ENCODE peak calls at places on chromosomes 5 and 9, in eight cellular contexts. One of them, this sample, is unnamed. For H3K9me3, the result is how much of the 10 kb centered on the place peaks cover.

GRCh38 chr9:6449645-6450044 is 36.6 kb downstream of the UHRF2 start:
- DNase-seq in left ventricle myocardium inferior: no peak
- DNase-seq in iPS DF 6.9: no peak
- DNase-seq in kidney: no peak
- DNase-seq in cardiac muscle cell: peak
- DNase-seq in CD8-positive, alpha-beta memory T cell: no peak
- DNase-seq in breast epithelium: no peak
- DNase-seq in PC-3: no peak
- DNase-seq in this sample: no peak

GRCh38 chr5:6480133-6481051 is 31.7 kb downstream of the UBE2QL1 start:
- DNase-seq in left ventricle myocardium inferior: no peak
- DNase-seq in iPS DF 6.9: no peak
- DNase-seq in kidney: no peak
- DNase-seq in cardiac muscle cell: no peak
- DNase-seq in CD8-positive, alpha-beta memory T cell: no peak
- DNase-seq in breast epithelium: no peak
- DNase-seq in PC-3: peak
- DNase-seq in this sample: no peak

GRCh38 chr9:133518193-133518592 is 6.6 kb downstream of the MYMK start:
- DNase-seq in left ventricle myocardium inferior: no peak
- DNase-seq in iPS DF 6.9: no peak
- DNase-seq in kidney: no peak
- DNase-seq in cardiac muscle cell: no peak
- DNase-seq in CD8-positive, alpha-beta memory T cell: no peak
- DNase-seq in breast epithelium: no peak
- DNase-seq in PC-3: no peak
- DNase-seq in this sample: no peak

GRCh38 chr9:78028926-78029325 is 2.7 kb downstream of the GNAQ start:
- DNase-seq in left ventricle myocardium inferior: no peak
- DNase-seq in iPS DF 6.9: no peak
- DNase-seq in kidney: no peak
- DNase-seq in cardiac muscle cell: no peak
- DNase-seq in CD8-positive, alpha-beta memory T cell: no peak
- DNase-seq in breast epithelium: no peak
- DNase-seq in PC-3: no peak
- DNase-seq in this sample: no peak

GRCh38 chr5:149948988-149949387 is 4.4 kb upstream of the PDE6A start:
- DNase-seq in left ventricle myocardium inferior: no peak
- DNase-seq in iPS DF 6.9: no peak
- DNase-seq in kidney: no peak
- DNase-seq in cardiac muscle cell: no peak
- DNase-seq in CD8-positive, alpha-beta memory T cell: no peak
- DNase-seq in breast epithelium: no peak
- DNase-seq in PC-3: no peak
- DNase-seq in this sample: no peak

GRCh38 chr9:88874391-88874790 is 116.9 kb upstream of the S1PR3 start:
- DNase-seq in left ventricle myocardium inferior: no peak
- DNase-seq in iPS DF 6.9: no peak
- DNase-seq in kidney: no peak
- DNase-seq in cardiac muscle cell: peak
- DNase-seq in CD8-positive, alpha-beta memory T cell: no peak
- DNase-seq in breast epithelium: no peak
- DNase-seq in PC-3: peak
- DNase-seq in this sample: no peak

GRCh38 chr5:115857621-115858349 is 16.1 kb downstream of the AP3S1 start:
- DNase-seq in left ventricle myocardium inferior: no peak
- DNase-seq in iPS DF 6.9: no peak
- DNase-seq in kidney: no peak
- DNase-seq in cardiac muscle cell: no peak
- DNase-seq in CD8-positive, alpha-beta memory T cell: no peak
- DNase-seq in breast epithelium: no peak
- DNase-seq in PC-3: peak
- DNase-seq in this sample: no peak

GRCh38 chr9:21017092-21017491 is 14.3 kb downstream of the HACD4 start:
- DNase-seq in left ventricle myocardium inferior: no peak
- DNase-seq in iPS DF 6.9: no peak
- DNase-seq in kidney: no peak
- DNase-seq in cardiac muscle cell: no peak
- DNase-seq in CD8-positive, alpha-beta memory T cell: no peak
- DNase-seq in breast epithelium: no peak
- DNase-seq in PC-3: peak
- DNase-seq in this sample: no peak

GRCh38 chr5:134784946-134785620 is 26.5 kb downstream of the DDX46 start:
- DNase-seq in left ventricle myocardium inferior: no peak
- DNase-seq in iPS DF 6.9: no peak
- DNase-seq in kidney: no peak
- DNase-seq in cardiac muscle cell: no peak
- DNase-seq in CD8-positive, alpha-beta memory T cell: no peak
- DNase-seq in breast epithelium: no peak
- DNase-seq in PC-3: no peak
- DNase-seq in this sample: no peak

GRCh38 chr5:119070578-119070827 is 384 bp upstream of the DMXL1 start:
- DNase-seq in left ventricle myocardium inferior: peak
- DNase-seq in iPS DF 6.9: no peak
- DNase-seq in kidney: peak
- DNase-seq in cardiac muscle cell: peak
- DNase-seq in CD8-positive, alpha-beta memory T cell: no peak
- DNase-seq in breast epithelium: peak
- DNase-seq in PC-3: no peak
- DNase-seq in this sample: peak

GRCh38 chr5:133398646-133399081 is 213.7 kb downstream of the FSTL4 start:
- DNase-seq in left ventricle myocardium inferior: no peak
- DNase-seq in iPS DF 6.9: no peak
- DNase-seq in kidney: no peak
- DNase-seq in cardiac muscle cell: no peak
- DNase-seq in CD8-positive, alpha-beta memory T cell: no peak
- DNase-seq in breast epithelium: no peak
- DNase-seq in PC-3: no peak
- DNase-seq in this sample: no peak

GRCh38 chr5:38607396-38607795 is 51.0 kb upstream of the LIFR start:
- DNase-seq in left ventricle myocardium inferior: no peak
- DNase-seq in iPS DF 6.9: no peak
- DNase-seq in kidney: no peak
- DNase-seq in cardiac muscle cell: no peak
- DNase-seq in CD8-positive, alpha-beta memory T cell: no peak
- DNase-seq in breast epithelium: no peak
- DNase-seq in PC-3: peak
- DNase-seq in this sample: no peak

GRCh38 chr5:13249854-13250253 is 694.6 kb downstream of the DNAH5 start:
- DNase-seq in left ventricle myocardium inferior: no peak
- DNase-seq in iPS DF 6.9: no peak
- DNase-seq in kidney: no peak
- DNase-seq in cardiac muscle cell: no peak
- DNase-seq in CD8-positive, alpha-beta memory T cell: no peak
- DNase-seq in breast epithelium: no peak
- DNase-seq in PC-3: peak
- DNase-seq in this sample: no peak

GRCh38 chr9:124128568-124128967 is 117.0 kb downstream of the LHX2 start:
- DNase-seq in left ventricle myocardium inferior: no peak
- DNase-seq in iPS DF 6.9: no peak
- DNase-seq in kidney: no peak
- DNase-seq in cardiac muscle cell: no peak
- DNase-seq in CD8-positive, alpha-beta memory T cell: no peak
- DNase-seq in breast epithelium: no peak
- DNase-seq in PC-3: peak
- DNase-seq in this sample: no peak

GRCh38 chr5:146081685-146082084 is 23.7 kb downstream of the PLAC8L1 start:
- DNase-seq in left ventricle myocardium inferior: no peak
- DNase-seq in iPS DF 6.9: no peak
- DNase-seq in kidney: no peak
- DNase-seq in cardiac muscle cell: no peak
- DNase-seq in CD8-positive, alpha-beta memory T cell: no peak
- DNase-seq in breast epithelium: no peak
- DNase-seq in PC-3: no peak
- DNase-seq in this sample: no peak

GRCh38 chr5:2688586-2688985 is 62.9 kb downstream of the IRX2 start:
- DNase-seq in left ventricle myocardium inferior: no peak
- DNase-seq in iPS DF 6.9: no peak
- DNase-seq in kidney: no peak
- DNase-seq in cardiac muscle cell: no peak
- DNase-seq in CD8-positive, alpha-beta memory T cell: no peak
- DNase-seq in breast epithelium: no peak
- DNase-seq in PC-3: no peak
- DNase-seq in this sample: no peak

GRCh38 chr5:2686725-2687124 is 64.8 kb downstream of the IRX2 start:
- DNase-seq in left ventricle myocardium inferior: no peak
- DNase-seq in iPS DF 6.9: no peak
- DNase-seq in kidney: no peak
- DNase-seq in cardiac muscle cell: no peak
- DNase-seq in CD8-positive, alpha-beta memory T cell: no peak
- DNase-seq in breast epithelium: no peak
- DNase-seq in PC-3: no peak
- DNase-seq in this sample: no peak

GRCh38 chr5:2691530-2691929 is 59.9 kb downstream of the IRX2 start:
- DNase-seq in left ventricle myocardium inferior: no peak
- DNase-seq in iPS DF 6.9: no peak
- DNase-seq in kidney: no peak
- DNase-seq in cardiac muscle cell: no peak
- DNase-seq in CD8-positive, alpha-beta memory T cell: no peak
- DNase-seq in breast epithelium: no peak
- DNase-seq in PC-3: no peak
- DNase-seq in this sample: no peak

GRCh38 chr5:2687746-2688145 is 63.7 kb downstream of the IRX2 start:
- DNase-seq in left ventricle myocardium inferior: no peak
- DNase-seq in iPS DF 6.9: no peak
- DNase-seq in kidney: no peak
- DNase-seq in cardiac muscle cell: no peak
- DNase-seq in CD8-positive, alpha-beta memory T cell: no peak
- DNase-seq in breast epithelium: no peak
- DNase-seq in PC-3: no peak
- DNase-seq in this sample: no peak

DNA sequence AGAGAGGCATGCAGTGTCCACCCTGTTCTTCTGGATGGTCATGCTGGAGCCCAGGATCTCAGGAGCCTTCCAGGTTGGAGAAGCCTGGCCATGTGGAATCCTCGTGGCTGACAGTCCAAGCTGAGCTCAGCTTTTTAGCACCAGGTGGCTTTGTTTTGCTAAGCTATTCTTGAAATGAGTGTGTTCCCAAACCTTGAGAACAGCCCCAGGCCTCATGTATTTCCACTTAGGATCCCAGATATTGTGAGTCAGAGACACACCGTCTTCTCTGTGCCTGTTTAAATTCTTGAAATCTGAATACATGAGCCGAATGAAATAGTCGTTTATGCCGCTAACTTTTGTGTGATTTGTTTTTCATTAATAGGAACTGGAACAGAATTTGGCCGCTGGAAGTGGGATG is 61.2 kb downstream of the IRX2 start:
- DNase-seq in left ventricle myocardium inferior: no peak
- DNase-seq in iPS DF 6.9: no peak
- DNase-seq in kidney: no peak
- DNase-seq in cardiac muscle cell: no peak
- DNase-seq in CD8-positive, alpha-beta memory T cell: no peak
- DNase-seq in breast epithelium: no peak
- DNase-seq in PC-3: no peak
- DNase-seq in this sample: no peak
- H3K9me3 ChIP-seq in left ventricle myocardium inferior: under half
- H3K9me3 ChIP-seq in iPS DF 6.9: under half
- H3K9me3 ChIP-seq in kidney: under half
- H3K9me3 ChIP-seq in cardiac muscle cell: under half
- H3K9me3 ChIP-seq in CD8-positive, alpha-beta memory T cell: under half
- H3K9me3 ChIP-seq in breast epithelium: under half
- H3K9me3 ChIP-seq in PC-3: under half
- H3K9me3 ChIP-seq in this sample: under half

GRCh38 chr5:141236516-141237313 is 8.5 kb upstream of the PCDHB15 start:
- DNase-seq in left ventricle myocardium inferior: no peak
- DNase-seq in iPS DF 6.9: no peak
- DNase-seq in kidney: no peak
- DNase-seq in cardiac muscle cell: no peak
- DNase-seq in CD8-positive, alpha-beta memory T cell: no peak
- DNase-seq in breast epithelium: no peak
- DNase-seq in PC-3: no peak
- DNase-seq in this sample: no peak

GRCh38 chr5:141245250-141245717 is at the start of gene PCDHB15:
- DNase-seq in left ventricle myocardium inferior: peak
- DNase-seq in iPS DF 6.9: no peak
- DNase-seq in kidney: no peak
- DNase-seq in cardiac muscle cell: peak
- DNase-seq in CD8-positive, alpha-beta memory T cell: no peak
- DNase-seq in breast epithelium: no peak
- DNase-seq in PC-3: no peak
- DNase-seq in this sample: no peak

GRCh38 chr5:141241496-141241895 is 3.7 kb upstream of the PCDHB15 start:
- DNase-seq in left ventricle myocardium inferior: no peak
- DNase-seq in iPS DF 6.9: no peak
- DNase-seq in kidney: no peak
- DNase-seq in cardiac muscle cell: no peak
- DNase-seq in CD8-positive, alpha-beta memory T cell: no peak
- DNase-seq in breast epithelium: no peak
- DNase-seq in PC-3: no peak
- DNase-seq in this sample: no peak
- H3K9me3 ChIP-seq in left ventricle myocardium inferior: half or more
- H3K9me3 ChIP-seq in iPS DF 6.9: under half
- H3K9me3 ChIP-seq in kidney: half or more
- H3K9me3 ChIP-seq in cardiac muscle cell: under half
- H3K9me3 ChIP-seq in CD8-positive, alpha-beta memory T cell: under half
- H3K9me3 ChIP-seq in breast epithelium: half or more
- H3K9me3 ChIP-seq in PC-3: under half
- H3K9me3 ChIP-seq in this sample: under half

DNA sequence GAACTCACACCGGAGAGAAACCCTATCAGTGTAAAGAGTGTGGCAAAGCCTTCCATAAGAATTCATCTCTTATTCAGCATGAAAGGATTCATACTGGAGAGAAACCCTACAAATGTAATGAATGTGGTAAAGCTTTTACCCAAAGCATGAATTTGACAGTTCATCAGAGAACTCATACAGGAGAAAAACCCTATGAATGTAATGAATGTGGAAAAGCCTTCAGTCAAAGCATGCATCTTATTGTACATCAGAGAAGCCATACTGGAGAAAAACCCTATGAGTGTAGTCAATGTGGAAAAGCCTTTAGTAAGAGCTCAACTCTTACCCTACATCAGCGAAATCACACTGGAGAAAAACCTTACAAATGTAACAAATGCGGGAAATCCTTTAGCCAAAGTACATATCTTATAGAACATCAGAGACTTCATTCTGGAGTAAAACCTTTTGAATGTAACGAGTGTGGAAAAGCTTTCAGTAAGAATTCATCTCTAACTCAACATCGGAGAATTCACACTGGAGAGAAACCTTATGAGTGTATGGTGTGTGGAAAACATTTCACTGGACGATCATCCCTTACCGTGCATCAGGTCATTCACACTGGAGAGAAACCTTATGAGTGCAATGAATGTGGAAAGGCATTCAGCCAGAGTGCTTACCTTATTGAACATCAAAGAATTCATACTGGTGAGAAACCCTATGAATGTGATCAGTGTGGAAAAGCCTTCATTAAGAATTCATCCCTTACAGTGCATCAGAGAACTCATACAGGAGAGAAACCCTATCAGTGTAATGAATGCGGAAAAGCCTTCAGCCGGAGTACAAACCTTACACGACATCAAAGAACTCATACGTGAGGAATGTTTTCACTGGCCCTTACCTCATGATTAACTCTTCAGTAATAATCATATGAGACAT is 8.9 kb upstream of the ZNF454 start:
- DNase-seq in left ventricle myocardium inferior: no peak
- DNase-seq in iPS DF 6.9: no peak
- DNase-seq in kidney: no peak
- DNase-seq in cardiac muscle cell: no peak
- DNase-seq in CD8-positive, alpha-beta memory T cell: no peak
- DNase-seq in breast epithelium: no peak
- DNase-seq in PC-3: no peak
- DNase-seq in this sample: no peak
- H3K9me3 ChIP-seq in left ventricle myocardium inferior: half or more
- H3K9me3 ChIP-seq in iPS DF 6.9: under half
- H3K9me3 ChIP-seq in kidney: half or more
- H3K9me3 ChIP-seq in cardiac muscle cell: under half
- H3K9me3 ChIP-seq in CD8-positive, alpha-beta memory T cell: half or more
- H3K9me3 ChIP-seq in breast epithelium: half or more
- H3K9me3 ChIP-seq in PC-3: half or more
- H3K9me3 ChIP-seq in this sample: under half

GRCh38 chr9:138099803-138100598 is 222.4 kb downstream of the CACNA1B start:
- DNase-seq in left ventricle myocardium inferior: peak
- DNase-seq in iPS DF 6.9: no peak
- DNase-seq in kidney: peak
- DNase-seq in cardiac muscle cell: no peak
- DNase-seq in CD8-positive, alpha-beta memory T cell: no peak
- DNase-seq in breast epithelium: no peak
- DNase-seq in PC-3: no peak
- DNase-seq in this sample: no peak
- H3K9me3 ChIP-seq in left ventricle myocardium inferior: under half
- H3K9me3 ChIP-seq in iPS DF 6.9: under half
- H3K9me3 ChIP-seq in kidney: under half
- H3K9me3 ChIP-seq in cardiac muscle cell: under half
- H3K9me3 ChIP-seq in CD8-positive, alpha-beta memory T cell: under half
- H3K9me3 ChIP-seq in breast epithelium: under half
- H3K9me3 ChIP-seq in PC-3: under half
- H3K9me3 ChIP-seq in this sample: under half

This sample was measured in thyroid gland.